ENCODE peak calls at places on chromosomes 12 and 14, in six cellular contexts. One of them, this sample, is unnamed.

GRCh38 chr12:65122661-65123060 is 1.6 kb upstream of the WIF1 start:
- DNase-seq in Panc1: no peak
- DNase-seq in HepG2: no peak
- DNase-seq in left ventricle myocardium inferior: no peak
- DNase-seq in DND-41: no peak
- DNase-seq in cardiac fibroblast: no peak
- DNase-seq in this sample: no peak

GRCh38 chr12:47549258-47549657 is 156.6 kb downstream of the RPAP3 start:
- DNase-seq in DND-41: peak
- DNase-seq in HepG2: no peak
- DNase-seq in cardiac fibroblast: no peak
- DNase-seq in Panc1: no peak
- DNase-seq in left ventricle myocardium inferior: no peak
- DNase-seq in this sample: no peak

GRCh38 chr12:21478756-21479455 is 22.5 kb downstream of the RECQL start:
- DNase-seq in HepG2: no peak
- DNase-seq in Panc1: no peak
- DNase-seq in left ventricle myocardium inferior: no peak
- DNase-seq in DND-41: no peak
- DNase-seq in cardiac fibroblast: no peak
- DNase-seq in this sample: no peak

GRCh38 chr14:104893435-104894207 is 28.6 kb downstream of the CEP170B start:
- DNase-seq in DND-41: no peak
- DNase-seq in left ventricle myocardium inferior: peak
- DNase-seq in Panc1: no peak
- DNase-seq in cardiac fibroblast: no peak
- DNase-seq in HepG2: no peak
- DNase-seq in this sample: no peak

GRCh38 chr12:107228076-107228475 is 134.7 kb upstream of the CRY1 start:
- DNase-seq in cardiac fibroblast: no peak
- DNase-seq in HepG2: no peak
- DNase-seq in Panc1: no peak
- DNase-seq in DND-41: no peak
- DNase-seq in left ventricle myocardium inferior: no peak
- DNase-seq in this sample: no peak

GRCh38 chr14:60775296-60775695 is 40.7 kb downstream of the MNAT1 start:
- DNase-seq in left ventricle myocardium inferior: no peak
- DNase-seq in HepG2: no peak
- DNase-seq in cardiac fibroblast: peak
- DNase-seq in DND-41: no peak
- DNase-seq in Panc1: no peak
- DNase-seq in this sample: no peak

GRCh38 chr14:68602507-68602906 is 190.4 kb downstream of the ZFP36L1 start:
- DNase-seq in left ventricle myocardium inferior: no peak
- DNase-seq in Panc1: no peak
- DNase-seq in DND-41: no peak
- DNase-seq in cardiac fibroblast: no peak
- DNase-seq in HepG2: no peak
- DNase-seq in this sample: no peak

GRCh38 chr14:100531591-100532121 is 55.6 kb downstream of the BEGAIN start:
- DNase-seq in Panc1: no peak
- DNase-seq in left ventricle myocardium inferior: peak
- DNase-seq in DND-41: peak
- DNase-seq in HepG2: no peak
- DNase-seq in cardiac fibroblast: no peak
- DNase-seq in this sample: no peak

GRCh38 chr14:69543341-69544249 is 31.1 kb downstream of the CCDC177 start:
- DNase-seq in left ventricle myocardium inferior: no peak
- DNase-seq in Panc1: peak
- DNase-seq in cardiac fibroblast: peak
- DNase-seq in DND-41: peak
- DNase-seq in HepG2: no peak
- DNase-seq in this sample: no peak

GRCh38 chr14:77838756-77839565 is 39.1 kb downstream of the ADCK1 start:
- DNase-seq in DND-41: peak
- DNase-seq in cardiac fibroblast: no peak
- DNase-seq in HepG2: no peak
- DNase-seq in left ventricle myocardium inferior: no peak
- DNase-seq in Panc1: no peak
- DNase-seq in this sample: no peak

DNA sequence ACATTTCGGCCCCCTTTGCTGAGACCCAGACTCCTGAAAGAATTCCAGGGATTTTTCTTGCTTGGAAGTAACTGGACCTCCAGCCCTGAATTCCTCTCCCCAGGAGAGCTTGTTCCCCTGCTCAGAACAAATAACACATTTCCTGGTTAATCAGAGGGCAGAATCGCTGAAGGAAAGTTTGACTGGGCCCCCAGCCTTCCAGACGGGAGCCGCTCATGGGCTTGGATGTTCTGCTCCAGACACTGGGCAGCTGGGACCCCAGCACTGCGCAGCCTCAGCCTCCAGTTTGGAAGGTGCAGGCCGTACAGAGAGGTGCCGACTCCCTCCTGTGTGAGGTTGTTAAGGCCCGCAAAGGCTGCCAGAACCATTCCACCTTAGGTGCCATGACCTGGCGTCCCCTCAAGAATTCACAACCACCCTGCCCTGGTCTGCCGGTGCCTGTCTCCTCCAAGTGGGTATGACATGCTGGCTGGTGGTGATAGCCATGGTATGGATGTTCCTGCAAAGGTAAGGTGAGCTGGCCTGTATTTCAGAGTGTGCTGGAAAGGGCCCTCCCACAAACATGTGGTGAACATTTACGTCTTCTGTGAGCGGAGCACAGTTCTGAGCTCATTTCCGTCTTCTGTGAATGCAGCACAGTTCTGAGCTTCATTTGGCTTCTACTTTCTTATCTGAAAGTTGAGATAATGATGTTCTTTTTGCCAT is 5.1 kb upstream of the LTBP2 start:
- DNase-seq in Panc1: no peak
- DNase-seq in HepG2: no peak
- DNase-seq in cardiac fibroblast: peak
- DNase-seq in DND-41: no peak
- DNase-seq in left ventricle myocardium inferior: no peak
- DNase-seq in this sample: no peak
- H3K4me3 ChIP-seq in Panc1: no peak
- H3K4me3 ChIP-seq in HepG2: no peak
- H3K4me3 ChIP-seq in cardiac fibroblast: no peak
- H3K4me3 ChIP-seq in DND-41: no peak
- H3K4me3 ChIP-seq in left ventricle myocardium inferior: no peak
- H3K4me3 ChIP-seq in this sample: no peak

GRCh38 chr12:49092816-49093406 is 1.7 kb downstream of the DHH start:
- DNase-seq in DND-41: no peak
- DNase-seq in Panc1: no peak
- DNase-seq in HepG2: no peak
- DNase-seq in left ventricle myocardium inferior: no peak
- DNase-seq in cardiac fibroblast: no peak
- DNase-seq in this sample: no peak

GRCh38 chr12:49092086-49092815 is 2.4 kb downstream of the DHH start:
- DNase-seq in Panc1: no peak
- DNase-seq in HepG2: peak
- DNase-seq in DND-41: peak
- DNase-seq in cardiac fibroblast: peak
- DNase-seq in left ventricle myocardium inferior: peak
- DNase-seq in this sample: peak

GRCh38 chr12:49091836-49092085 is 2.8 kb downstream of the DHH start:
- DNase-seq in left ventricle myocardium inferior: no peak
- DNase-seq in DND-41: no peak
- DNase-seq in Panc1: no peak
- DNase-seq in cardiac fibroblast: no peak
- DNase-seq in HepG2: no peak
- DNase-seq in this sample: no peak

GRCh38 chr12:49089831-49090773 is 4.5 kb downstream of the DHH start:
- DNase-seq in left ventricle myocardium inferior: peak
- DNase-seq in Panc1: no peak
- DNase-seq in HepG2: no peak
- DNase-seq in DND-41: peak
- DNase-seq in cardiac fibroblast: peak
- DNase-seq in this sample: no peak

DNA sequence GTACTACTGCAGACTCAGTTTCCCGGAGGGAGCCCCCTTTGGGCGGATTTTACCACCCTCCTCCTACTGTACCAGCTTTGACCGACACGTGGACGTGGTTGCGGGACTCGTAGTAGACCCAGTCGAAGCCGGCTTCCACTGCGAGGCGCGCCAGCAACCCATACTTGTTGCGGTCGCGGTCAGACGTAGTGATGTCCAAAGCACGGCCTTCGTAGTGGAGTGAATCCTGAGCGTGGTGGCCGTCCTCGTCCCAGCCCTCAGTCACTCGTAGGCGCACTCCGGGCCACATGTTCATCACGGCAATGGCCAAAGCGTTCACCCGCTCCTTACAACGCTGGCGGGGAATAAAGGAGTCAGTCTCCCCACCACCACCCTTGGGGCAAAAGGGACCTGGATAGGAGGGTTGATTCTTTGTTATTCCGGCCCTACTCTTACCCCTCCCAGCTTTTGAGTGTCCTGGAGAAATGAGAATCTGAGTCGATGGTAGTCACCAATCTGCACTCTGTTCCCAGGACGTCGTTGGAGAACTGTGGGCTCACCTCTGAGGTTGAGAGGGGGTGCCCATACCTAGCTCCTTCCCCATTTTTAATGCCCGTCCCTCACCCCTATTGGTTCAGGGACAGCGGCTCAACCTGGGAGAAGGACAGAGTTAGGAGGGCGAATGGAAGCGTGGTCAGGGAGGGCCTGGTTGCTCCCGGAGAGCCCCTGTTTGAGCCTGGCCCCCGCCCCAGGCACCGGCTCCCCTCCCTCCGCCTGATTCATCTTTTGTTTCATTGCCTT is 3.4 kb downstream of the DHH start:
- DNase-seq in DND-41: no peak
- DNase-seq in cardiac fibroblast: no peak
- DNase-seq in HepG2: no peak
- DNase-seq in Panc1: no peak
- DNase-seq in left ventricle myocardium inferior: no peak
- DNase-seq in this sample: no peak
- H3K4me3 ChIP-seq in DND-41: no peak
- H3K4me3 ChIP-seq in cardiac fibroblast: no peak
- H3K4me3 ChIP-seq in HepG2: no peak
- H3K4me3 ChIP-seq in Panc1: peak
- H3K4me3 ChIP-seq in left ventricle myocardium inferior: peak
- H3K4me3 ChIP-seq in this sample: no peak

GRCh38 chr12:39395866-39396265 is 47.1 kb downstream of the KIF21A start:
- DNase-seq in left ventricle myocardium inferior: no peak
- DNase-seq in HepG2: peak
- DNase-seq in cardiac fibroblast: peak
- DNase-seq in Panc1: no peak
- DNase-seq in DND-41: no peak
- DNase-seq in this sample: no peak
- H3K4me3 ChIP-seq in left ventricle myocardium inferior: peak
- H3K4me3 ChIP-seq in HepG2: no peak
- H3K4me3 ChIP-seq in cardiac fibroblast: no peak
- H3K4me3 ChIP-seq in Panc1: no peak
- H3K4me3 ChIP-seq in DND-41: no peak
- H3K4me3 ChIP-seq in this sample: no peak

GRCh38 chr14:28767239-28767850 is 758 bp downstream of the FOXG1 start:
- DNase-seq in left ventricle myocardium inferior: no peak
- DNase-seq in HepG2: no peak
- DNase-seq in cardiac fibroblast: no peak
- DNase-seq in DND-41: no peak
- DNase-seq in Panc1: no peak
- DNase-seq in this sample: no peak

GRCh38 chr14:28769358-28769757 is 2.8 kb downstream of the FOXG1 start:
- DNase-seq in Panc1: no peak
- DNase-seq in left ventricle myocardium inferior: no peak
- DNase-seq in DND-41: no peak
- DNase-seq in HepG2: no peak
- DNase-seq in cardiac fibroblast: no peak
- DNase-seq in this sample: no peak

GRCh38 chr14:28768549-28768870 is 1.9 kb downstream of the FOXG1 start:
- DNase-seq in DND-41: no peak
- DNase-seq in HepG2: no peak
- DNase-seq in cardiac fibroblast: no peak
- DNase-seq in Panc1: no peak
- DNase-seq in left ventricle myocardium inferior: no peak
- DNase-seq in this sample: no peak

GRCh38 chr14:28766505-28767238 is at the start of gene FOXG1:
- DNase-seq in HepG2: no peak
- DNase-seq in cardiac fibroblast: peak
- DNase-seq in DND-41: no peak
- DNase-seq in left ventricle myocardium inferior: no peak
- DNase-seq in Panc1: no peak
- DNase-seq in this sample: no peak

DNA sequence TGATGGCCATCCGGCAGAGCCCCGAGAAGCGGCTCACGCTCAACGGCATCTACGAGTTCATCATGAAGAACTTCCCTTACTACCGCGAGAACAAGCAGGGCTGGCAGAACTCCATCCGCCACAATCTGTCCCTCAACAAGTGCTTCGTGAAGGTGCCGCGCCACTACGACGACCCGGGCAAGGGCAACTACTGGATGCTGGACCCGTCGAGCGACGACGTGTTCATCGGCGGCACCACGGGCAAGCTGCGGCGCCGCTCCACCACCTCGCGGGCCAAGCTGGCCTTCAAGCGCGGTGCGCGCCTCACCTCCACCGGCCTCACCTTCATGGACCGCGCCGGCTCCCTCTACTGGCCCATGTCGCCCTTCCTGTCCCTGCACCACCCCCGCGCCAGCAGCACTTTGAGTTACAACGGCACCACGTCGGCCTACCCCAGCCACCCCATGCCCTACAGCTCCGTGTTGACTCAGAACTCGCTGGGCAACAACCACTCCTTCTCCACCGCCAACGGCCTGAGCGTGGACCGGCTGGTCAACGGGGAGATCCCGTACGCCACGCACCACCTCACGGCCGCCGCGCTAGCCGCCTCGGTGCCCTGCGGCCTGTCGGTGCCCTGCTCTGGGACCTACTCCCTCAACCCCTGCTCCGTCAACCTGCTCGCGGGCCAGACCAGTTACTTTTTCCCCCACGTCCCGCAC is 1.4 kb downstream of the FOXG1 start:
- DNase-seq in Panc1: no peak
- DNase-seq in cardiac fibroblast: no peak
- DNase-seq in HepG2: no peak
- DNase-seq in DND-41: no peak
- DNase-seq in left ventricle myocardium inferior: no peak
- DNase-seq in this sample: no peak
- H3K4me3 ChIP-seq in Panc1: no peak
- H3K4me3 ChIP-seq in cardiac fibroblast: no peak
- H3K4me3 ChIP-seq in HepG2: no peak
- H3K4me3 ChIP-seq in DND-41: no peak
- H3K4me3 ChIP-seq in left ventricle myocardium inferior: no peak
- H3K4me3 ChIP-seq in this sample: no peak

GRCh38 chr12:68538722-68539614 is 71.7 kb upstream of the RAP1B start:
- DNase-seq in HepG2: no peak
- DNase-seq in left ventricle myocardium inferior: peak
- DNase-seq in Panc1: no peak
- DNase-seq in cardiac fibroblast: peak
- DNase-seq in DND-41: peak
- DNase-seq in this sample: peak
- H3K4me3 ChIP-seq in HepG2: no peak
- H3K4me3 ChIP-seq in left ventricle myocardium inferior: peak
- H3K4me3 ChIP-seq in Panc1: no peak
- H3K4me3 ChIP-seq in cardiac fibroblast: no peak
- H3K4me3 ChIP-seq in DND-41: peak
- H3K4me3 ChIP-seq in this sample: peak